ENCODE peak calls at places on chromosomes 12 and 14, in seven cellular contexts. One of them, this sample, is unnamed.

GRCh38 chr12:70609739-70610491 is 27.3 kb downstream of the PTPRB start:
- DNase-seq in GM03348: peak; percentile 82
- DNase-seq in Calu3: peak; percentile 62
- DNase-seq in mesothelial cell of epicardium: peak; percentile 42
- DNase-seq in hypothalamus: no peak
- DNase-seq in fibroblast of the aortic adventitia: peak; percentile 29
- DNase-seq in NCI-H2029 treated with DMSO at 0.1 percent for 48 hours: no peak
- DNase-seq in this sample: peak; percentile 16

GRCh38 chr14:94401083-94401482 is 12.7 kb upstream of the SERPINA1 start:
- DNase-seq in GM03348: no peak
- DNase-seq in Calu3: no peak
- DNase-seq in mesothelial cell of epicardium: no peak
- DNase-seq in hypothalamus: no peak
- DNase-seq in fibroblast of the aortic adventitia: peak; percentile 23
- DNase-seq in NCI-H2029 treated with DMSO at 0.1 percent for 48 hours: no peak
- DNase-seq in this sample: no peak

GRCh38 chr12:90126125-90126524 is 417.5 kb upstream of the ATP2B1 start:
- DNase-seq in GM03348: no peak
- DNase-seq in Calu3: no peak
- DNase-seq in mesothelial cell of epicardium: no peak
- DNase-seq in hypothalamus: no peak
- DNase-seq in fibroblast of the aortic adventitia: no peak
- DNase-seq in NCI-H2029 treated with DMSO at 0.1 percent for 48 hours: no peak
- DNase-seq in this sample: no peak

GRCh38 chr14:95655461-95655860 is 30.8 kb upstream of the TCL1B start:
- DNase-seq in GM03348: no peak
- DNase-seq in Calu3: no peak
- DNase-seq in mesothelial cell of epicardium: no peak
- DNase-seq in hypothalamus: no peak
- DNase-seq in fibroblast of the aortic adventitia: no peak
- DNase-seq in NCI-H2029 treated with DMSO at 0.1 percent for 48 hours: no peak
- DNase-seq in this sample: no peak

GRCh38 chr12:115541891-115542361 is 735.6 kb downstream of the MED13L start:
- DNase-seq in GM03348: peak; percentile 8
- DNase-seq in Calu3: no peak
- DNase-seq in mesothelial cell of epicardium: no peak
- DNase-seq in hypothalamus: no peak
- DNase-seq in fibroblast of the aortic adventitia: peak; percentile 33
- DNase-seq in NCI-H2029 treated with DMSO at 0.1 percent for 48 hours: no peak
- DNase-seq in this sample: no peak

GRCh38 chr12:92472198-92472597 is 230.6 kb upstream of the PLEKHG7 start:
- DNase-seq in GM03348: no peak
- DNase-seq in Calu3: no peak
- DNase-seq in mesothelial cell of epicardium: no peak
- DNase-seq in hypothalamus: no peak
- DNase-seq in fibroblast of the aortic adventitia: peak; percentile 5
- DNase-seq in NCI-H2029 treated with DMSO at 0.1 percent for 48 hours: no peak
- DNase-seq in this sample: no peak

GRCh38 chr12:124548854-124549378 is 18.5 kb downstream of the NCOR2 start:
- DNase-seq in GM03348: peak; percentile 83
- DNase-seq in Calu3: no peak
- DNase-seq in mesothelial cell of epicardium: no peak
- DNase-seq in hypothalamus: no peak
- DNase-seq in fibroblast of the aortic adventitia: peak; percentile 91
- DNase-seq in NCI-H2029 treated with DMSO at 0.1 percent for 48 hours: peak; percentile 37
- DNase-seq in this sample: peak; percentile 63

GRCh38 chr12:62767946-62768345 is 167.0 kb downstream of the PPM1H start:
- DNase-seq in GM03348: no peak
- DNase-seq in Calu3: no peak
- DNase-seq in mesothelial cell of epicardium: no peak
- DNase-seq in hypothalamus: no peak
- DNase-seq in fibroblast of the aortic adventitia: no peak
- DNase-seq in NCI-H2029 treated with DMSO at 0.1 percent for 48 hours: no peak
- DNase-seq in this sample: no peak

GRCh38 chr14:51167587-51168219 is 72.3 kb upstream of the TMX1 start:
- DNase-seq in GM03348: peak; percentile 37
- DNase-seq in Calu3: no peak
- DNase-seq in mesothelial cell of epicardium: no peak
- DNase-seq in hypothalamus: no peak
- DNase-seq in fibroblast of the aortic adventitia: peak; percentile 73
- DNase-seq in NCI-H2029 treated with DMSO at 0.1 percent for 48 hours: no peak
- DNase-seq in this sample: no peak

GRCh38 chr14:92507174-92507768 is 6.3 kb upstream of the RIN3 start:
- DNase-seq in GM03348: no peak
- DNase-seq in Calu3: peak; percentile 68
- DNase-seq in mesothelial cell of epicardium: no peak
- DNase-seq in hypothalamus: no peak
- DNase-seq in fibroblast of the aortic adventitia: no peak
- DNase-seq in NCI-H2029 treated with DMSO at 0.1 percent for 48 hours: peak; percentile 56
- DNase-seq in this sample: no peak

GRCh38 chr12:113766133-113766879 is 199.8 kb downstream of the RBM19 start:
- DNase-seq in GM03348: no peak
- DNase-seq in Calu3: peak; percentile 72
- DNase-seq in mesothelial cell of epicardium: no peak
- DNase-seq in hypothalamus: no peak
- DNase-seq in fibroblast of the aortic adventitia: no peak
- DNase-seq in NCI-H2029 treated with DMSO at 0.1 percent for 48 hours: no peak
- DNase-seq in this sample: no peak

GRCh38 chr12:121524196-121524930 is 56.5 kb downstream of the KDM2B start:
- DNase-seq in GM03348: no peak
- DNase-seq in Calu3: no peak
- DNase-seq in mesothelial cell of epicardium: no peak
- DNase-seq in hypothalamus: no peak
- DNase-seq in fibroblast of the aortic adventitia: no peak
- DNase-seq in NCI-H2029 treated with DMSO at 0.1 percent for 48 hours: no peak
- DNase-seq in this sample: peak; percentile 34

GRCh38 chr12:119668315-119668651 is 350 bp downstream of the PRKAB1 start:
- DNase-seq in GM03348: peak; percentile 29
- DNase-seq in Calu3: no peak
- DNase-seq in mesothelial cell of epicardium: no peak
- DNase-seq in hypothalamus: no peak
- DNase-seq in fibroblast of the aortic adventitia: peak; percentile 24
- DNase-seq in NCI-H2029 treated with DMSO at 0.1 percent for 48 hours: peak; percentile 13
- DNase-seq in this sample: no peak

GRCh38 chr12:28172434-28173030 is 17.7 kb upstream of the CCDC91 start:
- DNase-seq in GM03348: peak; percentile 70
- DNase-seq in Calu3: peak; percentile 43
- DNase-seq in mesothelial cell of epicardium: no peak
- DNase-seq in hypothalamus: no peak
- DNase-seq in fibroblast of the aortic adventitia: peak; percentile 81
- DNase-seq in NCI-H2029 treated with DMSO at 0.1 percent for 48 hours: no peak
- DNase-seq in this sample: no peak

GRCh38 chr14:64723691-64724577 is 19.7 kb downstream of the PLEKHG3 start:
- DNase-seq in GM03348: no peak
- DNase-seq in Calu3: no peak
- DNase-seq in mesothelial cell of epicardium: no peak
- DNase-seq in hypothalamus: no peak
- DNase-seq in fibroblast of the aortic adventitia: no peak
- DNase-seq in NCI-H2029 treated with DMSO at 0.1 percent for 48 hours: no peak
- DNase-seq in this sample: no peak

GRCh38 chr12:37543131-37543965 is 773.2 kb upstream of the ALG10B start:
- DNase-seq in GM03348: no peak
- DNase-seq in Calu3: no peak
- DNase-seq in mesothelial cell of epicardium: no peak
- DNase-seq in hypothalamus: no peak
- DNase-seq in fibroblast of the aortic adventitia: no peak
- DNase-seq in NCI-H2029 treated with DMSO at 0.1 percent for 48 hours: no peak
- DNase-seq in this sample: no peak

GRCh38 chr12:13661005-13661887 is 320.2 kb downstream of the GRIN2B start:
- DNase-seq in GM03348: peak; percentile 75
- DNase-seq in Calu3: peak; percentile 62
- DNase-seq in mesothelial cell of epicardium: peak; percentile 58
- DNase-seq in hypothalamus: no peak
- DNase-seq in fibroblast of the aortic adventitia: peak; percentile 63
- DNase-seq in NCI-H2029 treated with DMSO at 0.1 percent for 48 hours: no peak
- DNase-seq in this sample: peak; percentile 36

GRCh38 chr12:113479578-113480335 is 8.1 kb upstream of the LHX5 start:
- DNase-seq in GM03348: peak; percentile 74
- DNase-seq in Calu3: no peak
- DNase-seq in mesothelial cell of epicardium: peak; percentile 90
- DNase-seq in hypothalamus: no peak
- DNase-seq in fibroblast of the aortic adventitia: peak; percentile 44
- DNase-seq in NCI-H2029 treated with DMSO at 0.1 percent for 48 hours: no peak
- DNase-seq in this sample: no peak

GRCh38 chr14:28242895-28243294 is 523.7 kb upstream of the FOXG1 start:
- DNase-seq in GM03348: no peak
- DNase-seq in Calu3: no peak
- DNase-seq in mesothelial cell of epicardium: no peak
- DNase-seq in hypothalamus: no peak
- DNase-seq in fibroblast of the aortic adventitia: no peak
- DNase-seq in NCI-H2029 treated with DMSO at 0.1 percent for 48 hours: no peak
- DNase-seq in this sample: no peak

GRCh38 chr12:52193991-52194390 is 2.2 kb upstream of the KRT80 start:
- DNase-seq in GM03348: no peak
- DNase-seq in Calu3: peak; percentile 17
- DNase-seq in mesothelial cell of epicardium: peak; percentile 75
- DNase-seq in hypothalamus: no peak
- DNase-seq in fibroblast of the aortic adventitia: peak; percentile 41
- DNase-seq in NCI-H2029 treated with DMSO at 0.1 percent for 48 hours: no peak
- DNase-seq in this sample: no peak